ENCODE peak calls at places on chromosome 15, in four cellular contexts. One of them, this sample, is unnamed.

GRCh38 chr15:38611228-38611627 is 46.6 kb upstream of the RASGRP1 start:
- DNase-seq in lung: no peak
- DNase-seq in epithelial cell of esophagus: peak; percentile 19
- DNase-seq in hepatocyte: no peak
- DNase-seq in this sample: no peak

GRCh38 chr15:63367900-63368299 is 13.7 kb downstream of the CA12 start:
- DNase-seq in lung: no peak
- DNase-seq in epithelial cell of esophagus: no peak
- DNase-seq in hepatocyte: no peak
- DNase-seq in this sample: no peak

GRCh38 chr15:36960947-36961227 is 139.5 kb downstream of the MEIS2 start:
- DNase-seq in lung: no peak
- DNase-seq in epithelial cell of esophagus: no peak
- DNase-seq in hepatocyte: no peak
- DNase-seq in this sample: no peak

GRCh38 chr15:76979331-76979925 is 15.5 kb upstream of the PSTPIP1 start:
- DNase-seq in lung: no peak
- DNase-seq in epithelial cell of esophagus: no peak
- DNase-seq in hepatocyte: no peak
- DNase-seq in this sample: peak; percentile 78

GRCh38 chr15:53251998-53252397 is 461.9 kb upstream of the ONECUT1 start:
- DNase-seq in lung: no peak
- DNase-seq in epithelial cell of esophagus: no peak
- DNase-seq in hepatocyte: peak; percentile 17
- DNase-seq in this sample: no peak

GRCh38 chr15:75672111-75672602 is 24.4 kb downstream of the SNX33 start:
- DNase-seq in lung: no peak
- DNase-seq in epithelial cell of esophagus: no peak
- DNase-seq in hepatocyte: no peak
- DNase-seq in this sample: no peak

GRCh38 chr15:60070838-60071493 is 66.9 kb downstream of the FOXB1 start:
- DNase-seq in lung: no peak
- DNase-seq in epithelial cell of esophagus: peak; percentile 89
- DNase-seq in hepatocyte: no peak
- DNase-seq in this sample: no peak

GRCh38 chr15:93771429-93772020 is 459.8 kb upstream of the MCTP2 start:
- DNase-seq in lung: no peak
- DNase-seq in epithelial cell of esophagus: peak; percentile 98
- DNase-seq in hepatocyte: no peak
- DNase-seq in this sample: no peak

GRCh38 chr15:69395991-69396390 is 18.2 kb upstream of the KIF23 start:
- DNase-seq in lung: no peak
- DNase-seq in epithelial cell of esophagus: no peak
- DNase-seq in hepatocyte: no peak
- DNase-seq in this sample: no peak

GRCh38 chr15:43529587-43530345 is 12.4 kb downstream of the MAP1A start:
- DNase-seq in lung: no peak
- DNase-seq in epithelial cell of esophagus: no peak
- DNase-seq in hepatocyte: no peak
- DNase-seq in this sample: no peak

GRCh38 chr15:98439523-98439942 is 208.8 kb upstream of the IGF1R start:
- DNase-seq in lung: no peak
- DNase-seq in epithelial cell of esophagus: no peak
- DNase-seq in hepatocyte: no peak
- DNase-seq in this sample: peak; percentile 71

GRCh38 chr15:68402432-68403160 is 29.4 kb downstream of the ITGA11 start:
- DNase-seq in lung: no peak
- DNase-seq in epithelial cell of esophagus: no peak
- DNase-seq in hepatocyte: no peak
- DNase-seq in this sample: peak; percentile 73

GRCh38 chr15:41945701-41946100 is 26.7 kb downstream of the EHD4 start:
- DNase-seq in lung: no peak
- DNase-seq in epithelial cell of esophagus: no peak
- DNase-seq in hepatocyte: no peak
- DNase-seq in this sample: no peak

GRCh38 chr15:84595660-84596059 is 5.1 kb upstream of the ZSCAN2 start:
- DNase-seq in lung: no peak
- DNase-seq in epithelial cell of esophagus: no peak
- DNase-seq in hepatocyte: no peak
- DNase-seq in this sample: no peak

GRCh38 chr15:82875411-82876003 is 66.1 kb downstream of the WHAMM start:
- DNase-seq in lung: no peak
- DNase-seq in epithelial cell of esophagus: peak; percentile 78
- DNase-seq in hepatocyte: no peak
- DNase-seq in this sample: no peak

GRCh38 chr15:63521405-63522142 is 17.2 kb downstream of the USP3 start:
- DNase-seq in lung: no peak
- DNase-seq in epithelial cell of esophagus: no peak
- DNase-seq in hepatocyte: no peak
- DNase-seq in this sample: no peak

GRCh38 chr15:37135225-37135624 is 34.9 kb upstream of the MEIS2 start:
- DNase-seq in lung: no peak
- DNase-seq in epithelial cell of esophagus: peak; percentile 39
- DNase-seq in hepatocyte: no peak
- DNase-seq in this sample: no peak

GRCh38 chr15:58584789-58585461 is 153.1 kb downstream of the LIPC start:
- DNase-seq in lung: no peak
- DNase-seq in epithelial cell of esophagus: no peak
- DNase-seq in hepatocyte: no peak
- DNase-seq in this sample: no peak

GRCh38 chr15:85642693-85643058 is 152.0 kb downstream of the KLHL25 start:
- DNase-seq in lung: no peak
- DNase-seq in epithelial cell of esophagus: no peak
- DNase-seq in hepatocyte: peak; percentile 35
- DNase-seq in this sample: no peak

GRCh38 chr15:62711691-62712454 is 330.7 kb upstream of the TPM1 start:
- DNase-seq in lung: no peak
- DNase-seq in epithelial cell of esophagus: peak; percentile 31
- DNase-seq in hepatocyte: no peak
- DNase-seq in this sample: no peak

GRCh38 chr15:99249270-99249817 is at the start of gene TTC23:
- DNase-seq in lung: peak; percentile 31
- DNase-seq in epithelial cell of esophagus: peak; percentile 91
- DNase-seq in hepatocyte: peak; percentile 73
- DNase-seq in this sample: no peak

GRCh38 chr15:62795171-62795570 is 247.4 kb upstream of the TPM1 start:
- DNase-seq in lung: no peak
- DNase-seq in epithelial cell of esophagus: no peak
- DNase-seq in hepatocyte: no peak
- DNase-seq in this sample: no peak

GRCh38 chr15:67769468-67770097 is 55.7 kb upstream of the SKOR1 start:
- DNase-seq in lung: no peak
- DNase-seq in epithelial cell of esophagus: no peak
- DNase-seq in hepatocyte: no peak
- DNase-seq in this sample: no peak

GRCh38 chr15:31352911-31353811 is 26.5 kb downstream of the KLF13 start:
- DNase-seq in lung: no peak
- DNase-seq in epithelial cell of esophagus: no peak
- DNase-seq in hepatocyte: peak; percentile 48
- DNase-seq in this sample: peak; percentile 90

GRCh38 chr15:64770626-64771025 is 4.8 kb downstream of the RBPMS2 start:
- DNase-seq in lung: no peak
- DNase-seq in epithelial cell of esophagus: no peak
- DNase-seq in hepatocyte: no peak
- DNase-seq in this sample: no peak

GRCh38 chr15:74159773-74160172 is 13.7 kb upstream of the ISLR start:
- DNase-seq in lung: no peak
- DNase-seq in epithelial cell of esophagus: no peak
- DNase-seq in hepatocyte: no peak
- DNase-seq in this sample: no peak
- TF ChIP-seq CTCF in lung: no peak
- TF ChIP-seq CTCF in epithelial cell of esophagus: no peak
- TF ChIP-seq CTCF in hepatocyte: no peak
- TF ChIP-seq CTCF in this sample: no peak

GRCh38 chr15:52218816-52219215 is 27.6 kb upstream of the GNB5 start:
- DNase-seq in lung: no peak
- DNase-seq in epithelial cell of esophagus: no peak
- DNase-seq in hepatocyte: no peak
- DNase-seq in this sample: peak; percentile 53

GRCh38 chr15:52214553-52214952 is 23.4 kb upstream of the GNB5 start:
- DNase-seq in lung: no peak
- DNase-seq in epithelial cell of esophagus: no peak
- DNase-seq in hepatocyte: no peak
- DNase-seq in this sample: no peak

GRCh38 chr15:52217186-52217585 is 26.0 kb upstream of the GNB5 start:
- DNase-seq in lung: no peak
- DNase-seq in epithelial cell of esophagus: peak; percentile 52
- DNase-seq in hepatocyte: no peak
- DNase-seq in this sample: peak; percentile 73

GRCh38 chr15:52208306-52208946 is 17.2 kb upstream of the GNB5 start:
- DNase-seq in lung: peak; percentile 40
- DNase-seq in epithelial cell of esophagus: peak; percentile 80
- DNase-seq in hepatocyte: peak; percentile 77
- DNase-seq in this sample: no peak

GRCh38 chr15:52213206-52213605 is 22.0 kb upstream of the GNB5 start:
- DNase-seq in lung: no peak
- DNase-seq in epithelial cell of esophagus: no peak
- DNase-seq in hepatocyte: no peak
- DNase-seq in this sample: no peak
- TF ChIP-seq CTCF in lung: no peak
- TF ChIP-seq CTCF in epithelial cell of esophagus: no peak
- TF ChIP-seq CTCF in hepatocyte: no peak
- TF ChIP-seq CTCF in this sample: no peak

GRCh38 chr15:57069423-57069822 is 151.0 kb downstream of the TCF12 start:
- DNase-seq in lung: no peak
- DNase-seq in epithelial cell of esophagus: no peak
- DNase-seq in hepatocyte: no peak
- DNase-seq in this sample: no peak
- TF ChIP-seq CTCF in lung: no peak
- TF ChIP-seq CTCF in epithelial cell of esophagus: no peak
- TF ChIP-seq CTCF in hepatocyte: no peak
- TF ChIP-seq CTCF in this sample: no peak

GRCh38 chr15:101813803-101814534 is 2.0 kb downstream of the OR4F15 start:
- DNase-seq in lung: no peak
- DNase-seq in epithelial cell of esophagus: peak; percentile 16
- DNase-seq in hepatocyte: no peak
- DNase-seq in this sample: no peak
- TF ChIP-seq CTCF in lung: no peak
- TF ChIP-seq CTCF in epithelial cell of esophagus: no peak
- TF ChIP-seq CTCF in hepatocyte: no peak
- TF ChIP-seq CTCF in this sample: no peak